ENCODE peak calls at places on chromosome 3, in four cellular contexts. Q is mucosa of descending colon, V is H1, W is heart right ventricle. Z is an unnamed sample.

GRCh38 chr3:194118920-194119319 is 17.0 kb upstream of the HES1 start:
- DNase-seq in Q (peak; percentile 14), V (no peak), W (no peak), Z (no peak)

GRCh38 chr3:197398301-197398878 is 100.0 kb upstream of the DLG1 start:
- DNase-seq in Q (no peak), V (no peak), W (no peak), Z (no peak)

GRCh38 chr3:126448141-126448892 is 27.4 kb downstream of the ZXDC start:
- DNase-seq in Q (no peak), V (no peak), W (no peak), Z (no peak)

GRCh38 chr3:139329364-139329850 is 14.4 kb upstream of the MRPS22 start:
- DNase-seq in Q (peak; percentile 94), V (peak; percentile 57), W (peak; percentile 81), Z (peak; percentile 88)

GRCh38 chr3:136632625-136633081 is 119.5 kb downstream of the STAG1 start:
- DNase-seq in Q (no peak), V (no peak), W (no peak), Z (no peak)

GRCh38 chr3:124760601-124761000 is 30.3 kb downstream of the UMPS start:
- DNase-seq in Q (no peak), V (no peak), W (peak; percentile 42), Z (no peak)

GRCh38 chr3:28334552-28334951 is 14.0 kb upstream of the ZCWPW2 start:
- DNase-seq in Q (no peak), V (no peak), W (no peak), Z (no peak)

GRCh38 chr3:173892547-173892946 is 495.0 kb downstream of the NLGN1 start:
- DNase-seq in Q (no peak), V (no peak), W (no peak), Z (no peak)

GRCh38 chr3:51974963-51975856 is at the start of gene ABHD14A:
- DNase-seq in Q (peak; percentile 92), V (no peak), W (peak; percentile 56), Z (no peak)

GRCh38 chr3:55189359-55189801 is 261.5 kb upstream of the LRTM1 start:
- DNase-seq in Q (no peak), V (peak; percentile 46), W (peak; percentile 5), Z (no peak)

GRCh38 chr3:108250626-108251025 is 28.4 kb upstream of the IFT57 start:
- DNase-seq in Q (no peak), V (no peak), W (no peak), Z (no peak)

GRCh38 chr3:70242297-70242868 is 70.1 kb downstream of the MDFIC2 start:
- DNase-seq in Q (no peak), V (no peak), W (peak; percentile 5), Z (no peak)

GRCh38 chr3:66744986-66745385 is 244.2 kb upstream of the LRIG1 start:
- DNase-seq in Q (no peak), V (no peak), W (no peak), Z (no peak)

GRCh38 chr3:25588441-25589103 is 76.1 kb downstream of the TOP2B start:
- DNase-seq in Q (no peak), V (no peak), W (no peak), Z (no peak)

GRCh38 chr3:195522254-195523023 is 20.7 kb downstream of the PPP1R2 start:
- DNase-seq in Q (no peak), V (no peak), W (no peak), Z (no peak)

GRCh38 chr3:37240170-37240945 is 66.0 kb upstream of the LRRFIP2 start:
- DNase-seq in Q (no peak), V (no peak), W (no peak), Z (no peak)

GRCh38 chr3:172040078-172040975 is 949 bp downstream of the FNDC3B start:
- DNase-seq in Q (peak; percentile 88), V (no peak), W (peak; percentile 86), Z (peak; percentile 25)

GRCh38 chr3:127865941-127866340 is 43.6 kb upstream of the MGLL start:
- DNase-seq in Q (no peak), V (no peak), W (no peak), Z (no peak)

GRCh38 chr3:151818361-151818760 is 4.4 kb downstream of the AADAC start:
- DNase-seq in Q (no peak), V (no peak), W (no peak), Z (no peak)

GRCh38 chr3:176839447-176839846 is 357.8 kb downstream of the TBL1XR1 start:
- DNase-seq in Q (no peak), V (no peak), W (no peak), Z (no peak)
- TF ChIP-seq CTCF in Q (no peak), V (no peak), W (no peak), Z (no peak)

DNA sequence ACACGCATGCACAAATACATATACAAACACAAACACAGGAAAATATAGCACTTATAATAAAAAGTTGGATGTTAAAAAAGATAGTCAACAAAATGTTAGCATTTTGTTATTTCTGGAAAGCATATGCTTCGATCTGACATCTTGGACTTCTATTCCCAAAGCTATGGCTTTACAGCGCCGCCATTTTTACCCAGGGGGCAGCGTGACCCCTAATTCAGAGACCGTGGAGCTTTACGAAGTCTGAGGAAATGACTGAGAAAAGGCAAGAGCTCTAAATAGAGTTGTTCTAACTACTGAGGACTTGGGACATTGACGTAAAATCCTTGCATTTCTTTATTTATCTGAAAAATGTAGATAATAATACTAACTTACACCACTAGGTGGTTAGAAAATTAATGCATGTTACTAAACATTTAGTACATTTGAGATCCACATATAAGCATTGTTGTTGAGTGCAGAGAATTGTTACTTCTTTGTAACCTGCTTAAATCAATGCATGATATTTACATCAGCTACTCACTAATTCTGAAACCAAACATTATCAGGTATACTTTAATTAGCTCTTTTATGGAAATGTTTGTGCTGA is 155.4 kb downstream of the TP63 start:
- DNase-seq in Q (no peak), V (no peak), W (no peak), Z (no peak)
- TF ChIP-seq CTCF in Q (no peak), V (peak; percentile 26), W (no peak), Z (no peak)

GRCh38 chr3:188589056-188589455 is 435.1 kb downstream of the LPP start:
- DNase-seq in Q (no peak), V (no peak), W (no peak), Z (no peak)
- TF ChIP-seq CTCF in Q (no peak), V (no peak), W (no peak), Z (no peak)

DNA sequence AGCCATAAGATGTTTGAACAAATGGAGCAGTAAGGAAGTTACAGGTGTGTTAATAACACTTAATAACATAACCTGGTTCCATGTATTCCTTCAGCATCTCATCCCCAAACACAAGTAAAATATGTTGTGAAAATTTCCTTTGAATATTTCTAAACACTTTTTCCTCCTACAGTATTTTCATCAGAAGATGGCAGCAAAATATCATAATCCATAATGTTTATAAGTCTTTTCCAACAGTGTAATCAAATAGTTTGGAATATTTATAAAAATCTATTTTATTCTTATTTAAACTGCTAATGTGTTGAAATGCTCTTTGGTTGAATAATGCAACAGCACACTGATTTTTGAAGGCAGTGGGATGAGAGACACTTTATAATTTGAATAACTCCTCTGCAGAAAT is 1020.5 kb downstream of the OTOL1 start:
- DNase-seq in Q (no peak), V (no peak), W (no peak), Z (no peak)
- TF ChIP-seq CTCF in Q (no peak), V (no peak), W (no peak), Z (peak; percentile 19)

DNA sequence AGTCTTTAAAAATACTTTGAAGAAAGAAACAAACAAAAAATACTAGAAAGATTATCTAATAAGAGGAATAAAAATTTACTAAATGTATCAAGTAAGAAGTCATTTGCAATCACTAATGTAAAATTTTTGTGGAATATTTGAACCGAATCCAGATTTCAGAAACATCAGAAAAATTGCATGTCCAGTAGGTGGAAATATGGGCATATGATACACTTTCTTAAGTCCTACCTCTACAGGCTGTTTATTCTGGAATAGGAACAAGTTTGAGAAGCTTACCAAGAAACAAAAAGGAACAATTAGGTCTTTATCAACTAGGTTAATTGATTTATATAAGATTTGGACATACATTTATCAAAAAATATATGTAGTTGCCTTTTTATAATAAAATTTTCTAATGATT is 292.9 kb upstream of the ROBO1 start:
- DNase-seq in Q (no peak), V (no peak), W (no peak), Z (no peak)
- TF ChIP-seq CTCF in Q (no peak), V (no peak), W (no peak), Z (no peak)